ENCODE peak calls at places on chromosomes 5 and 9, in ten cellular contexts. A is right atrium auricular region, E is fibroblast of lung, X is left ventricle myocardium inferior, L is uterus, B is OCI-LY7, S is adrenal gland, C is heart right ventricle, N is tibial nerve, Z is mammary epithelial cell. I is an unnamed sample.

GRCh38 chr9:19181556-19181955 is 48.9 kb upstream of the DENND4C start:
- DNase-seq in Z (no peak), S (no peak), A (no peak), B (no peak), X (no peak), N (no peak), C (no peak), E (no peak), L (no peak), I (no peak)

GRCh38 chr9:69768716-69769115 is 8.9 kb upstream of the PTAR1 start:
- DNase-seq in S (no peak), C (no peak), N (no peak), Z (no peak), B (no peak), X (no peak), E (peak), A (no peak), L (no peak), I (no peak)

GRCh38 chr9:34400275-34400674 is 23.6 kb upstream of the MYORG start:
- DNase-seq in L (no peak), E (no peak), C (no peak), N (no peak), S (no peak), Z (no peak), X (no peak), A (no peak), B (no peak), I (no peak)

GRCh38 chr5:179874536-179875292 is 16.1 kb upstream of the MRNIP start:
- DNase-seq in X (no peak), L (no peak), N (no peak), S (no peak), E (no peak), A (no peak), C (no peak), B (no peak), Z (no peak), I (no peak)

GRCh38 chr5:169037478-169037877 is 263.5 kb downstream of the SLIT3 start:
- DNase-seq in S (no peak), N (no peak), X (no peak), A (no peak), B (no peak), C (no peak), E (no peak), L (no peak), Z (no peak), I (no peak)

GRCh38 chr5:69502375-69503143 is 10.0 kb downstream of the OCLN start:
- DNase-seq in X (no peak), Z (peak), S (no peak), B (no peak), A (no peak), N (no peak), L (no peak), E (peak), C (no peak), I (peak)

GRCh38 chr5:123037104-123037418 is 536 bp upstream of the PPIC start:
- DNase-seq in L (no peak), A (peak), X (no peak), S (no peak), Z (no peak), E (no peak), C (no peak), N (no peak), B (no peak), I (no peak)

GRCh38 chr9:88198346-88198807 is 60.1 kb upstream of the SPATA31C2 start:
- DNase-seq in A (no peak), X (no peak), N (peak), E (peak), S (no peak), Z (peak), B (peak), L (peak), C (no peak), I (peak)

GRCh38 chr5:142811840-142812557 is 41.8 kb downstream of the ARHGAP26 start:
- DNase-seq in Z (no peak), S (no peak), N (no peak), B (no peak), X (no peak), L (no peak), A (no peak), C (no peak), E (no peak), I (no peak)

GRCh38 chr9:2704504-2704903 is 12.8 kb upstream of the KCNV2 start:
- DNase-seq in L (no peak), Z (peak), B (no peak), X (no peak), S (no peak), N (no peak), A (no peak), C (no peak), E (peak), I (no peak)

GRCh38 chr5:36928947-36929346 is 52.4 kb downstream of the NIPBL start:
- DNase-seq in L (no peak), E (peak), A (no peak), C (no peak), X (no peak), B (no peak), N (no peak), Z (peak), S (no peak), I (peak)

GRCh38 chr9:85600675-85601263 is 141.0 kb downstream of the AGTPBP1 start:
- DNase-seq in Z (no peak), B (no peak), S (no peak), E (no peak), L (no peak), N (no peak), C (no peak), A (no peak), X (peak), I (no peak)

GRCh38 chr5:23411200-23411599 is 96.2 kb upstream of the PRDM9 start:
- DNase-seq in X (no peak), S (no peak), E (no peak), A (no peak), C (no peak), N (no peak), B (no peak), L (no peak), Z (no peak), I (no peak)

GRCh38 chr5:163760498-163760897 is 255.1 kb downstream of the MAT2B start:
- DNase-seq in A (no peak), X (no peak), C (no peak), L (no peak), N (no peak), B (no peak), E (peak), Z (peak), S (no peak), I (peak)

GRCh38 chr9:120344230-120344629 is 235.7 kb downstream of the CDK5RAP2 start:
- DNase-seq in A (no peak), E (peak), B (no peak), N (no peak), L (no peak), C (no peak), Z (peak), S (no peak), X (no peak), I (peak)

GRCh38 chr5:60287174-60287771 is 393.7 kb upstream of the PDE4D start:
- DNase-seq in A (no peak), L (no peak), N (no peak), X (peak), B (peak), C (no peak), E (peak), Z (peak), S (no peak), I (peak)

GRCh38 chr9:33452828-33453271 is 5.5 kb upstream of the AQP3 start:
- DNase-seq in E (peak), X (peak), Z (peak), N (no peak), L (no peak), C (peak), A (no peak), B (peak), S (peak), I (peak)

GRCh38 chr5:160693831-160694473 is 158.1 kb downstream of the ATP10B start:
- DNase-seq in X (no peak), A (no peak), C (no peak), S (no peak), N (no peak), L (no peak), E (no peak), Z (peak), B (no peak), I (peak)

GRCh38 chr5:160697281-160697680 is 154.7 kb downstream of the ATP10B start:
- DNase-seq in C (no peak), S (no peak), L (no peak), E (no peak), B (no peak), N (no peak), Z (no peak), A (no peak), X (no peak), I (no peak)

GRCh38 chr5:160699301-160699700 is 152.7 kb downstream of the ATP10B start:
- DNase-seq in S (no peak), N (no peak), C (no peak), A (no peak), Z (no peak), L (no peak), B (no peak), X (no peak), E (no peak), I (no peak)

GRCh38 chr5:160692272-160692671 is 159.7 kb downstream of the ATP10B start:
- DNase-seq in C (no peak), E (no peak), A (no peak), S (no peak), B (no peak), Z (no peak), L (no peak), N (no peak), X (no peak), I (no peak)

DNA sequence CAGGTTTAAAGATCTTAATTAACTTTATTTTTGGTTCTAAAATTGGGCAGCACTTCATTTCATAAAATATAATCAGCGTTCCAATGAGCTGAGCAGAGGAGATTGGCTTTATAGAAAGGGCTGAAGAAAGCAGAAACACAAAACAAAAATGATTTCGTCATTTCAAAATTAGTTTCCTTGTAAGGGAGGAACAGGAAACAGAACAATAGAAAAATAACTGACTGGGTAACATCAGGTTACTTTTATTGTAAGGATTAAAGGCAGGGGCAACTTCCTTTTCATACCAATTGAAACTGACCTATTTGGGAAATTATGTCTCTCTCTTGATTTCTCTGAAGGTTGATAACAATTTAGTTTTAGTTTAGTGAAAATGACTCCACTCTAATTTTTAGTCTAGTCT is 157.1 kb downstream of the ATP10B start:
- DNase-seq in Z (no peak), A (no peak), E (no peak), L (no peak), C (no peak), X (no peak), N (no peak), B (no peak), S (no peak), I (no peak)
- H3K27ac ChIP-seq in Z (no peak), A (no peak), E (no peak), L (no peak), C (no peak), X (no peak), N (no peak), B (no peak), S (no peak), I (no peak)

GRCh38 chr5:115377468-115378217 is 81.2 kb upstream of the CCDC112 start:
- DNase-seq in B (no peak), L (no peak), E (peak), X (no peak), A (no peak), N (no peak), S (no peak), C (peak), Z (peak), I (peak)
- TF ChIP-seq CTCF in B (no peak), L (peak), E (peak), X (peak), A (peak), N (peak), S (no peak), C (peak), Z (peak), I (no peak)

GRCh38 chr9:6692891-6693361 is 47.4 kb upstream of the GLDC start:
- DNase-seq in C (no peak), Z (no peak), E (no peak), B (no peak), N (no peak), X (no peak), A (no peak), S (peak), L (no peak), I (no peak)

GRCh38 chr9:6696178-6696577 is 50.6 kb upstream of the GLDC start:
- DNase-seq in X (no peak), A (no peak), N (no peak), B (no peak), C (no peak), L (no peak), S (no peak), E (no peak), Z (no peak), I (no peak)

GRCh38 chr9:6689893-6690634 is 44.5 kb upstream of the GLDC start:
- DNase-seq in S (no peak), L (no peak), B (peak), E (no peak), N (no peak), C (no peak), Z (no peak), X (no peak), A (no peak), I (no peak)

GRCh38 chr9:6695121-6695814 is 49.7 kb upstream of the GLDC start:
- DNase-seq in A (no peak), E (no peak), S (no peak), X (no peak), L (no peak), N (no peak), C (no peak), B (no peak), Z (no peak), I (no peak)

DNA sequence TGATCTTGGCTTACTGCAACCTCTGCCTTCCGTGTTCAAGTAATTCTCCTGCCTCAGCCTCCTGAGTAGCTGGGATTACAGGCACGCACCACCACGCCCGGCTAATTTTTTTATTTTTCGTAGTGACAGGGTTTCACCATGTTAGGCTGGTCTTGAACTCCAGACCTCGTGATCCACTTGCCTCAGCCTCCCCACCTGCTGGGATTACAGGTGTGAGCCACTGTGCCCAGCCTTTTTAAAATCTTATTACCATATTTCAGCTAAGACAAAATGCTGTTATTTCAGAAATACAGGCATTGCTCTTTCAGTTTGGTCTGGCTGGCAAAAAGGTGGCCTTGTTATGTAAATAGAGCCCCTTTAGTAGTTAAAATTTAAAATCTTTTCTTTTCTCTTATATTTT is 46.9 kb upstream of the GLDC start:
- DNase-seq in C (no peak), A (no peak), Z (no peak), X (no peak), L (no peak), S (no peak), E (no peak), B (no peak), N (no peak), I (no peak)
- H3K27ac ChIP-seq in C (no peak), A (no peak), Z (no peak), X (no peak), L (no peak), S (no peak), E (no peak), B (no peak), N (peak), I (no peak)

DNA sequence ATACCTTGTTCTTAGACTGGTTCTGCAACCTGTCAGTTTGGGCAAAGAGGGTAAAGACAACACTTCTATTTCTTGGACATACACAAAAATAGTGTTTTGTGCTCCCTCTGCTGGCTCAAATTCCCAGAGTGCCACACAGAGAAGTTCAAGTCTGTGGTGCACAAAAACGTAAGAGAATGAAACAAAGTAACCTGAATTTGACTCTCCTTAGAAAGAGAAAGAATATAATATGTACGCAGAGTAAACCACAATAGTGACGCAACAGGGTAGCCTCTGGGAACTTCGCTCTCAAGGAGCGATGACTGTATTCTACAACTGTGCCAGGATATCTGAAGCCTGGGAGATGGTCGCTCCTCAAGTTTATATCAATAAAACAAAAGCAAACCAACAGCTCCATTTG is 18.5 kb downstream of the DDX31 start:
- DNase-seq in C (no peak), L (no peak), N (no peak), E (peak), B (peak), S (no peak), X (no peak), A (no peak), Z (peak), I (peak)
- TF ChIP-seq CTCF in C (no peak), L (no peak), N (no peak), E (peak), B (peak), S (no peak), X (peak), A (no peak), Z (peak), I (peak)

DNA sequence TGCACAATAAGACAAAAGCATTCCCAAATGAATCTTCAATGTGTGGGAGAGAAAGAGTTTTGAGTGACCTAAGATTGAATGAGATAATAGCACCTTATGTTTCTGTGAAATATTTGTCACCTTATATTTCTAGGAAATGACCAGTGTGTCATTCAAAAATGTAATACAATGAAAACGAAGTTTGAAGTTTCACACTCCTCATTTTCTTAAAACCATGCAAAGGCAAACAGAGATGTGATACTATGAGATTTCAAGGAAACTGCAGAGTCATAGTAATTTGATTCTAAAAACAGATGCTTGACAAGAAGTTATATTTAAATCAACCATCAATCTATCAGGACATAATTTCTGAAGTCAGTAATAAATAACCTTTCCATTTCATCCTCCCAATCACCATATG is 13.6 kb upstream of the ABCA1 start:
- DNase-seq in B (no peak), N (no peak), X (no peak), S (no peak), C (no peak), E (no peak), Z (no peak), L (no peak), A (no peak), I (no peak)
- H3K27ac ChIP-seq in B (no peak), N (no peak), X (no peak), S (no peak), C (no peak), E (no peak), Z (no peak), L (no peak), A (no peak), I (no peak)

DNA sequence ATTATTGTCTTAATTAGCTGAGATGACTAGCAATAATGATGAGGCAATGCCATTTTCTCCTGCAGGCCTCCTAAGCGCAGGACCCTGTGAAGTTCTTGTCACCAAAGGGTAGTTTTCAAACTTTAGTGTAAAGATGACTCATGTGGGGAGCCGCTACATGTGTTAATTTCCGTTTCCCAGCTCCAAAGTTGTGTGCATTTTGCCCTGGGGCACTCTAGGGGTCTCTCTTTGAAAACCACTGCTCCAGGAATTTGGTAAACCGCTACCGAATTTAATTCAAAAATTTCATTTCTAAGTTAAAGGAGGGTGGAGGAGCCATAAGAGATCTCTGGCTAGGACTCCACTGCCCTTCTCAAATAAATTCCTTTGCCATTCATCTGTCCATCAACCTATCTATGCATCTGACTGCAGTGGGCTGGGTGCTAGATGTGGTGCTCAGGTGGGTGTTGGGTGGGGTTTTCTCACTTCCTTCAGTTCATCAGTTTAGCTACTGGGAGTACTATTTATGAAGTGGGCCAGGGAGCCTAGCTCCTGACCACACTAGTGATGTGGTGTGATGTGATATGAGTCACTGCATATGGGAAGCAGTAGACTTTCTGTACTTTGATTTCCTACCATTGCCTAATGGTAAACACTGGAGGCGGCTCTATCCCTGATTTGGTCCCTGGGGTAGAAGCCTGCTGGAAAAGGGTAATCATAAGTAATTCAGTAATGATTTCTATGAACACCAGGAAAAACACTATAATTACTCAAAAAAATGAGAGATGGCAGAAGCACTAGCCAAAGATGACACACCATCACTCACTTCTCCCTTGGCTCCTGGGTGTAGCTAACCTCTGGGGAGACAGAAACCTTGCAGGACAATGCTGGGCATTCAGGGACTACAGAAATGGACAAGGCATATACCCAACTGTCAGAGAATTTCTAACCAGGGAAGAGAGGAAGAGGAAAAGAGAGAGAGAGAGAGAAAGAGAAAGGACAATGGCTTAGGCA is 4.0 kb upstream of the ZSWIM6 start:
- DNase-seq in S (no peak), E (peak), Z (peak), C (no peak), B (no peak), L (no peak), X (no peak), N (no peak), A (no peak), I (peak)
- TF ChIP-seq CTCF in S (no peak), E (no peak), Z (no peak), C (no peak), B (peak), L (no peak), X (no peak), N (no peak), A (no peak), I (no peak)

I was measured in RWPE1.